ENCODE peak calls at places on chromosome 22, in six cellular contexts. B, U, W, I, O and P are unnamed samples.
A peak's percentile ranks its signal among the peaks of the same experiment; 100 is the strongest.

GRCh38 chr22:43128116-43128515 is 15.1 kb downstream of the MCAT start:
- DNase-seq in B (no peak), U (no peak), W (peak; percentile 62), I (no peak), O (no peak), P (no peak)

GRCh38 chr22:24826710-24827285 is 20.8 kb downstream of the SGSM1 start:
- DNase-seq in B (no peak), U (no peak), W (no peak), I (no peak), O (no peak), P (no peak)

GRCh38 chr22:49701380-49702067 is 126.1 kb downstream of the BRD1 start:
- DNase-seq in B (no peak), U (no peak), W (peak; percentile 26), I (no peak), O (no peak), P (no peak)

GRCh38 chr22:45376009-45376408 is 37.4 kb downstream of the SMC1B start:
- DNase-seq in B (no peak), U (no peak), W (no peak), I (no peak), O (no peak), P (peak; percentile 79)

GRCh38 chr22:26666035-26666338 is 8.6 kb downstream of the MIAT start:
- DNase-seq in B (peak; percentile 59), U (no peak), W (no peak), I (no peak), O (no peak), P (no peak)

GRCh38 chr22:30266445-30267381 is at the start of gene OSM:
- DNase-seq in B (no peak), U (peak; percentile 45), W (peak; percentile 68), I (no peak), O (no peak), P (peak; percentile 69)

GRCh38 chr22:46545041-46545796 is 7.8 kb upstream of the CELSR1 start:
- DNase-seq in B (no peak), U (no peak), W (no peak), I (no peak), O (no peak), P (peak; percentile 59)

GRCh38 chr22:46061431-46062231 is 84.7 kb upstream of the WNT7B start:
- DNase-seq in B (no peak), U (no peak), W (no peak), I (no peak), O (no peak), P (no peak)

GRCh38 chr22:29723766-29724165 is 4.0 kb downstream of the CABP7 start:
- DNase-seq in B (no peak), U (no peak), W (no peak), I (no peak), O (no peak), P (no peak)

GRCh38 chr22:50115693-50116092 is 25.9 kb downstream of the MOV10L1 start:
- DNase-seq in B (peak; percentile 42), U (no peak), W (no peak), I (peak; percentile 65), O (no peak), P (no peak)

GRCh38 chr22:34057726-34058125 is 137.4 kb upstream of the LARGE1 start:
- DNase-seq in B (no peak), U (no peak), W (no peak), I (no peak), O (no peak), P (no peak)

DNA sequence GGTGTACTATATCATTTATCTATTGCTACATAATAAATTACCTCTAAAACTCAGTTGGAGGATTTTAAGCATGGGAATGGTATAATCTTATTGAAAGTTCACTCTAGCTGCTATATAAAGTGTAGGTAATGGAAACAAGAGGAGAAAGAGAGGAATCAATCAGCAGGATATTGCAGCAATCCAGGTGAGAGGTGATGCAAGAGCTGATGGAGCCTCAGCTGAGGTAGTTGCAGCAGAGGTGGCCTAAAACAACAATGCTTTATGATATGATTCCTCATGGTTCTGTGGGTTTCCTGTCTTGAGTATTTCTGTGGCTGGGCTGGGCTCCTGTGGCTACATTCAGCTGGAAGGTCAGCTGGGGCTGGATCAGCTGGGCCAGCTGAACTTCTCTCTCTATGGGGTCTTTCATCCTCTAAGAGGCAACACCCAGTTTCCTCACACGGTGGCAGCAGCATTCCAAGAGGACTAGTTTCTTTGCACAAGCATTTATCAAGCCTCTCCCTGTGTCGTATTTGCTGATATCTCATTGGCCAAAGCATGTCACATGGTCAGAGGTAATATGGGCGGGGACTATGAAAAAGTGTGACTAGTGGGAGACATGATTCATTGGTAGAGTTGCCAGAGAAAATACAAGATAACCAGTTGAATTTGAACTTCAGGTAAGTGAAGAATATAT is 135.4 kb upstream of the LARGE1 start:
- DNase-seq in B (no peak), U (no peak), W (peak; percentile 57), I (no peak), O (no peak), P (peak; percentile 63)
- TF ChIP-seq CTCF in B (no peak), U (no peak), W (peak; percentile 71), I (no peak), O (no peak), P (peak; percentile 45)

GRCh38 chr22:22848364-22848866 is 39.2 kb upstream of the IGLL5 start:
- DNase-seq in B (peak; percentile 8), U (peak; percentile 73), W (peak; percentile 79), I (peak; percentile 55), O (no peak), P (peak; percentile 71)
- TF ChIP-seq CTCF in B (peak; percentile 63), U (peak; percentile 81), W (peak; percentile 99), I (peak; percentile 97), O (peak; percentile 97), P (peak; percentile 73)

GRCh38 chr22:36208162-36208765 is 6.7 kb upstream of the APOL4 start:
- DNase-seq in B (no peak), U (no peak), W (no peak), I (no peak), O (no peak), P (no peak)

GRCh38 chr22:36201630-36202312 is at the start of gene APOL4:
- DNase-seq in B (no peak), U (peak; percentile 71), W (no peak), I (peak; percentile 81), O (no peak), P (no peak)

GRCh38 chr22:36206255-36206654 is 4.6 kb upstream of the APOL4 start:
- DNase-seq in B (no peak), U (no peak), W (no peak), I (no peak), O (no peak), P (no peak)

GRCh38 chr22:36204001-36204640 is 2.5 kb upstream of the APOL4 start:
- DNase-seq in B (no peak), U (no peak), W (no peak), I (no peak), O (no peak), P (no peak)

GRCh38 chr22:36204641-36205032 is 3.0 kb upstream of the APOL4 start:
- DNase-seq in B (no peak), U (no peak), W (no peak), I (no peak), O (no peak), P (no peak)
- TF ChIP-seq CTCF in B (no peak), U (no peak), W (no peak), I (no peak), O (no peak), P (no peak)

GRCh38 chr22:22959147-22959827 is 71.7 kb downstream of the IGLL5 start:
- DNase-seq in B (peak; percentile 42), U (peak; percentile 96), W (peak; percentile 93), I (peak; percentile 87), O (no peak), P (peak; percentile 86)
- TF ChIP-seq CTCF in B (peak; percentile 97), U (peak; percentile 93), W (peak; percentile 100), I (peak; percentile 99), O (peak; percentile 83), P (peak; percentile 80)

DNA sequence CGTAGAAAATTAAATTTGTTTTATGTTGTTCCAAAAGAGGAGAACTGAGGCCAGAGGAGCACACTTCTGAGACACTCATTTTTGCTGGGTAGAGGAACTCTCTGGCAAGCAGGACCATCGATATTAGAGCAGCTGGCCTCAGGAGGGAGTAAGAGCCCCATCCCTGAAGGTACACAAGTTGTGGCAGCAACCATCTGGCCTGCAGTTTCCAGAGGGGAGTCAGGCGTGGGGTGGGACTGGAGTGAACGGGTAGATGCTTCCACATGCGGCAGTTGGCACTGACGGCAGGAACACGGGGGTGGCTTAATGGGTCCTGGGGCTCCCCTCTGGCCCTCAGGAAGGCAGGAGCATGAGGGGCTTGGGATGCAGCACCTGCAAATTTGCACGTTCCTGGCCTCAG is 13.2 kb upstream of the SSTR3 start:
- DNase-seq in B (no peak), U (no peak), W (peak; percentile 51), I (no peak), O (no peak), P (no peak)
- TF ChIP-seq CTCF in B (no peak), U (no peak), W (peak; percentile 69), I (peak; percentile 11), O (peak; percentile 3), P (peak; percentile 30)

GRCh38 chr22:22746061-22746962 is 101.9 kb downstream of the GGTLC2 start:
- DNase-seq in B (no peak), U (no peak), W (no peak), I (no peak), O (no peak), P (no peak)
- TF ChIP-seq CTCF in B (no peak), U (no peak), W (no peak), I (no peak), O (no peak), P (no peak)

DNA sequence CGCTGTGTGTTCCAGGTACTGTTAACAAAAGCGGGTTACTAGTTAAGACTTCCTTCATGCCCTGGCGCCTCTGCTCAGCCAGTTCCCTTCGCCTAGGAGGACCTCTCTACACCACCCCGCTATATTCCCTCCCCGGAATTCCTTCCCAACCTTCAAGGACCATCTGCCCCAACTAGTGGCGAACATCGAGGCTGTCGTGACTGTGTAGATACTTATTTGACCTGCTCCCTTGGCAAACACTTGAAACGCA is 450 bp upstream of the BCL2L13 start:
- DNase-seq in B (no peak), U (peak; percentile 47), W (peak; percentile 37), I (no peak), O (no peak), P (no peak)
- TF ChIP-seq CTCF in B (no peak), U (no peak), W (no peak), I (peak; percentile 17), O (peak; percentile 17), P (no peak)

GRCh38 chr22:31628362-31628761 is 33.7 kb downstream of the PISD start:
- DNase-seq in B (no peak), U (no peak), W (no peak), I (no peak), O (no peak), P (no peak)

GRCh38 chr22:31627223-31627731 is 34.7 kb downstream of the PISD start:
- DNase-seq in B (no peak), U (no peak), W (no peak), I (no peak), O (no peak), P (no peak)

GRCh38 chr22:31629741-31630184 is 32.3 kb downstream of the PISD start:
- DNase-seq in B (no peak), U (no peak), W (peak; percentile 53), I (no peak), O (no peak), P (no peak)

GRCh38 chr22:31630331-31631329 is 31.4 kb downstream of the PISD start:
- DNase-seq in B (peak; percentile 60), U (peak; percentile 55), W (peak; percentile 96), I (peak; percentile 85), O (no peak), P (peak; percentile 90)

GRCh38 chr22:31628969-31629723 is 32.9 kb downstream of the PISD start:
- DNase-seq in B (no peak), U (no peak), W (no peak), I (no peak), O (no peak), P (no peak)
- TF ChIP-seq CTCF in B (no peak), U (no peak), W (peak; percentile 77), I (no peak), O (no peak), P (peak; percentile 28)

GRCh38 chr22:39290724-39291161 is 28.7 kb downstream of the RPL3 start:
- DNase-seq in B (peak; percentile 50), U (peak; percentile 66), W (no peak), I (peak; percentile 41), O (no peak), P (peak; percentile 30)
- TF ChIP-seq CTCF in B (no peak), U (no peak), W (no peak), I (no peak), O (no peak), P (no peak)